ENCODE peak calls at places on chromosomes 6 and 20, in eight cellular contexts. Y is stimulated activated naive B cell treated with anti-CD40 and anti-IgM and Interleukin-4, amounts not matched to agents 10 μg/mL and 1 μg/mL and 100 μg/mL, for 72 hours; G is NCI-H1092; D is COR-L47; K is CD4-positive, CD25-positive, alpha-beta regulatory T cell; Z is tibial nerve; R is uterus; Q is HuH-7.5. U is an unnamed sample.

GRCh38 chr6:27863962-27864905 is 48.0 kb downstream of the OR2B2 start:
- DNase-seq in R (peak), K (peak), Q (no peak), D (no peak), G (no peak), Z (no peak), Y (peak), U (no peak)

GRCh38 chr6:18412644-18413043 is 25.5 kb downstream of the RNF144B start:
- DNase-seq in D (no peak), G (no peak), K (no peak), Z (no peak), Y (no peak), Q (no peak), R (no peak), U (no peak)

GRCh38 chr20:45611054-45611453 is 18.5 kb upstream of the WFDC10A start:
- DNase-seq in G (no peak), K (no peak), Q (no peak), D (no peak), R (no peak), Z (no peak), Y (no peak), U (no peak)

GRCh38 chr6:26195376-26195923 is 108.2 kb downstream of the HFE start:
- DNase-seq in R (peak), K (peak), Y (peak), Z (peak), D (peak), Q (no peak), G (no peak), U (no peak)

GRCh38 chr6:138468320-138469015 is 30.8 kb downstream of the NHSL1 start:
- DNase-seq in R (no peak), G (no peak), Q (no peak), Y (no peak), D (no peak), Z (no peak), K (no peak), U (no peak)

GRCh38 chr6:9412951-9413559 is 977.7 kb upstream of the SLC35B3 start:
- DNase-seq in Q (no peak), R (no peak), Z (no peak), K (no peak), G (no peak), D (no peak), Y (no peak), U (no peak)

GRCh38 chr20:3174442-3175263 is 1.3 kb upstream of the LZTS3 start:
- DNase-seq in Z (no peak), G (no peak), K (no peak), Q (no peak), Y (no peak), R (no peak), D (no peak), U (no peak)

GRCh38 chr6:42727084-42727601 is 4.7 kb upstream of the PRPH2 start:
- DNase-seq in Z (no peak), D (no peak), Q (peak), G (no peak), K (no peak), Y (no peak), R (peak), U (peak)

GRCh38 chr6:168192195-168192900 is 113.3 kb upstream of the FRMD1 start:
- DNase-seq in Y (no peak), R (peak), Z (no peak), G (peak), D (peak), K (no peak), Q (no peak), U (no peak)

GRCh38 chr6:26118999-26119398 is 31.8 kb downstream of the HFE start:
- DNase-seq in R (no peak), D (peak), Q (no peak), K (no peak), G (no peak), Y (no peak), Z (no peak), U (no peak)

GRCh38 chr20:2382833-2383232 is 2.1 kb downstream of the TGM6 start:
- DNase-seq in D (no peak), Y (no peak), R (no peak), G (no peak), Q (no peak), Z (no peak), K (no peak), U (no peak)

GRCh38 chr6:16803294-16804006 is 42.2 kb upstream of the ATXN1 start:
- DNase-seq in G (no peak), Q (no peak), Y (no peak), R (peak), K (no peak), D (no peak), Z (no peak), U (no peak)

GRCh38 chr20:59850018-59850641 is 83.3 kb downstream of the SYCP2 start:
- DNase-seq in Y (no peak), G (no peak), D (peak), R (no peak), Z (no peak), Q (no peak), K (peak), U (no peak)